ENCODE peak calls at places on chromosomes 1 and 21, in eight cellular contexts. I is endothelial cell of umbilical vein, A is H1, C is HCT116, F is HepG2, M is K562, K is GM23338, G is GM12878. O is an unnamed sample.

GRCh38 chr1:70656371-70656770 is 245.3 kb downstream of the CTH start:
- DNase-seq in I (no peak), A (no peak), C (no peak), F (no peak), M (no peak), K (no peak), G (no peak), O (no peak)

GRCh38 chr1:56375184-56375837 is 204.1 kb downstream of the PLPP3 start:
- DNase-seq in I (no peak), A (no peak), C (no peak), F (no peak), M (no peak), K (peak), G (no peak), O (no peak)

GRCh38 chr1:21289700-21290545 is at the start of gene ECE1:
- DNase-seq in I (peak), A (no peak), C (no peak), F (no peak), M (no peak), K (peak), G (no peak), O (no peak)

GRCh38 chr1:10897321-10897980 is 101.0 kb upstream of the CASZ1 start:
- DNase-seq in I (no peak), A (no peak), C (no peak), F (no peak), M (no peak), K (no peak), G (no peak), O (no peak)

GRCh38 chr1:224080082-224080774 is 33.7 kb upstream of the FBXO28 start:
- DNase-seq in I (peak), A (no peak), C (peak), F (no peak), M (peak), K (no peak), G (no peak), O (no peak)

GRCh38 chr21:36021251-36021837 is 39.0 kb downstream of the SETD4 start:
- DNase-seq in I (no peak), A (no peak), C (no peak), F (no peak), M (no peak), K (no peak), G (peak), O (no peak)

GRCh38 chr1:93608188-93609109 is 73.2 kb downstream of the BCAR3 start:
- DNase-seq in I (peak), A (no peak), C (no peak), F (no peak), M (no peak), K (no peak), G (no peak), O (no peak)

GRCh38 chr1:98393719-98394118 is 267.8 kb upstream of the SNX7 start:
- DNase-seq in I (no peak), A (no peak), C (no peak), F (no peak), M (no peak), K (no peak), G (no peak), O (no peak)

GRCh38 chr1:111804736-111805135 is 49.0 kb downstream of the DDX20 start:
- DNase-seq in I (no peak), A (no peak), C (no peak), F (no peak), M (no peak), K (peak), G (no peak), O (no peak)
- TF ChIP-seq EZH2 in I (no peak), A (no peak), C (no peak), F (no peak), M (no peak), K (no peak), G (no peak), O (no peak)

DNA sequence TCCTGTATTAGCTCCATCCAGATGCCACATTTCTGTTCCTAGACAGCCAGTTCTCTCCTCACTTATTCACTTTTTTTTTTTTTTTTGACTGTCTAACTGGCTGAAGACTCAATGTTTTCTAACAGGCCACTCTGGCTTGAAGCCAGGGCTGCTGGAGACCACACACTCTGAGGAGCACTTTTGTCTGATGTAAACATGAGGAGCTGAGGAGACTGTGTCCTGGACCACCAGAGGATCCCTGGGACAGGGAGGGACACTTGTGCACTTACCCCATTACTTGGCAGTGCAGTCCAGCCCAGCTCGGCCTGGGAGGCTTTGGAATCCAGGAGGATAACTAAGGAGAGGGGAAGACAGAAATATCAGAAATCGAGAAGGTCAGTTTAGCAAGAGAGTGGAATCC is 2.4 kb downstream of the EPHA10 start:
- DNase-seq in I (no peak), A (no peak), C (no peak), F (no peak), M (no peak), K (no peak), G (no peak), O (no peak)
- TF ChIP-seq POLR2AphosphoS5 in I (no peak), A (no peak), C (no peak), F (no peak), M (no peak), K (no peak), G (no peak), O (no peak)

DNA sequence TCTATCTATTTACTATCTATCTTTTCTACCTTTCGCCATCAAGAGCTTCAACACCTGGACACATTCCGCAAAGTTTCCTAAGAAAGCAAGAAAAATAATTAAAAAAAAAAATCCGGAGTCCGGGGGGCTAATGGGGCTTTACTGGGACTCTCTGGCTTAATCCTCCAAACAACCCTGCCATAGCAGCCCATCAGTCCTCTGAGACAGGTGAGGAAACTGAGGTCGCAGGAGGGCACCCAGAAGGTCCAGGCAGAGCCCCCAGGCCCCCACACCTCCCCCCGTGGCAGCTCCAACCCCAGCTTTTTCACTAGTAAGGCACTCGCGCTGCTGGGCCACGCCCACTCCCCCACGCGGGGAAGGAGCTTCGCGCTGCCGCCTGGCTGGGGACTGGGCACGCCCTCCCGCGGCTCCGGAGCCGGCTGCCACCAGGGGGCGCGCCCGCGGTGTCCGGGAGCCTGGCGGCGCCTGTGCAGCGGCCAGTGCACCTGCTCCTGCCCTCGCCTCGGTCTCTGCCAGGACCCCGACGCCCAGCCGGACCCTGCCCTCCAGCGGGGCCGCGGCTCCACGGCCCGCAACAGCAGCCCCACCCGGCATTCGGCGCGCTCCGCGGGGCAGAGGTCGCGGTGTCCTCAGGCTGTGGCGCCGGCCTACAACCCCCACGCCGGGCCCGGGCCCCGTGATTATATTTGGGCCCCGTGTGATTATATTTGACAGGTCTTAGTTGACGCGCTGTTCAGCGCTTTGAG is 54.1 kb upstream of the SAMD11 start:
- DNase-seq in I (peak), A (no peak), C (peak), F (peak), M (peak), K (peak), G (no peak), O (no peak)
- TF ChIP-seq EZH2 in I (no peak), A (no peak), C (no peak), F (no peak), M (no peak), K (no peak), G (no peak), O (no peak)

GRCh38 chr1:8182034-8182761 is 135.7 kb upstream of the SLC45A1 start:
- DNase-seq in I (peak), A (no peak), C (peak), F (peak), M (no peak), K (no peak), G (peak), O (no peak)
- TF ChIP-seq POLR2AphosphoS5 in I (peak), A (no peak), C (peak), F (no peak), M (no peak), K (no peak), G (no peak), O (no peak)

DNA sequence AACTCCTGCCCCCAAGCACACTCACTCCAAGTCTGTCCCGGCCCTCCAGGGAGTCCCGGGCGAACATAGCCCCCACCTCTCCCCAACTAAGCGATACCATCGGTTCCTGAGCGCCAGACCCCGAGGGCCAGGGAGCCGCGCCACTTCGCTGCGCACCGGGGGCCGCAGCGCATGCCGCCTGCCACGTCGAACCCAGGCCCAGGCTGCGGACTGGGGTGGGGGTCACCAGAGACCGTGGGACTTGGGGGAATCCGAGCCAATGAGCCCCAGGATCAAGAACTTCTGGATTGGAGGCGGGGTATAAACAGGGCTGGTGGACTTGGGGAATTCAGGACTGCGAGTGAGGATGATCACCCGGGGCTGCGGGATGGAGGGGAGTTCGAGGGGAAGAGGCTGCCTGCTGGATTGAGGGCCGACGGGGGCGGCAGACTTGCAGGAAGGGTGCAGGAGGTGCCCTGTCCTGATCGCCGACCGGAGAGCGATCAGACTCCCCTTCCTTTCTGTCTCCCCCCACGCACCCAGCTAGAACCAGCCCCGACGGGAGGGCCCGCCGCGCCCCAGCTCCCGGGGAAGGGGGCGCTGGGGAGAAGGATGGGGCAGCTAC is 640 bp downstream of the RSPO1 start:
- DNase-seq in I (no peak), A (no peak), C (no peak), F (no peak), M (no peak), K (peak), G (no peak), O (no peak)
- TF ChIP-seq EZH2 in I (peak), A (peak), C (no peak), F (peak), M (no peak), K (peak), G (no peak), O (peak)

O was measured in SK-N-MC.